ENCODE peak calls at places on chromosomes 5 and 9, in six cellular contexts. J, T, E, U, V and I are unnamed samples. For H3K36me3, the result is how much of the 10 kb centered on the place peaks cover.

GRCh38 chr5:168446987-168447386 is 39.3 kb upstream of the RARS1 start:
- DNase-seq in J (no peak), T (no peak), E (no peak), U (no peak), V (no peak), I (no peak)

GRCh38 chr9:133194597-133194996 is 14.5 kb downstream of the OBP2B start:
- DNase-seq in J (no peak), T (no peak), E (no peak), U (no peak), V (no peak), I (no peak)

GRCh38 chr5:177603631-177604030 is 3.7 kb downstream of the B4GALT7 start:
- DNase-seq in J (no peak), T (no peak), E (no peak), U (no peak), V (no peak), I (no peak)

GRCh38 chr5:138981131-138981530 is 106.0 kb upstream of the LRRTM2 start:
- DNase-seq in J (no peak), T (no peak), E (no peak), U (no peak), V (no peak), I (no peak)

GRCh38 chr9:134337469-134337868 is 11.2 kb downstream of the RXRA start:
- DNase-seq in J (no peak), T (no peak), E (no peak), U (no peak), V (no peak), I (no peak)

GRCh38 chr9:113876806-113877236 is 712 bp downstream of the ZNF618 start:
- DNase-seq in J (no peak), T (peak), E (no peak), U (no peak), V (no peak), I (no peak)

GRCh38 chr9:91567642-91568274 is 144.1 kb upstream of the NFIL3 start:
- DNase-seq in J (no peak), T (no peak), E (no peak), U (no peak), V (no peak), I (no peak)

GRCh38 chr9:34383904-34384303 is 7.2 kb upstream of the MYORG start:
- DNase-seq in J (no peak), T (no peak), E (no peak), U (no peak), V (no peak), I (no peak)

GRCh38 chr9:12923472-12924009 is 148.7 kb downstream of the LURAP1L start:
- DNase-seq in J (no peak), T (no peak), E (no peak), U (no peak), V (no peak), I (no peak)

GRCh38 chr5:14035859-14036440 is 91.5 kb upstream of the DNAH5 start:
- DNase-seq in J (peak), T (no peak), E (peak), U (no peak), V (peak), I (no peak)

GRCh38 chr5:139961435-139962157 is 81.5 kb downstream of the NRG2 start:
- DNase-seq in J (no peak), T (no peak), E (peak), U (no peak), V (no peak), I (no peak)

GRCh38 chr5:106121972-106122605 is 1548.6 kb downstream of the EFNA5 start:
- DNase-seq in J (no peak), T (peak), E (peak), U (no peak), V (no peak), I (peak)

GRCh38 chr5:166509085-166509484 is 1782.4 kb upstream of the WWC1 start:
- DNase-seq in J (no peak), T (peak), E (peak), U (no peak), V (no peak), I (no peak)

GRCh38 chr5:134592141-134592746 is 40.4 kb downstream of the SAR1B start:
- DNase-seq in J (no peak), T (peak), E (peak), U (no peak), V (no peak), I (no peak)

GRCh38 chr5:81971086-81971693 is 633 bp upstream of the ATG10 start:
- DNase-seq in J (no peak), T (peak), E (no peak), U (no peak), V (no peak), I (peak)

GRCh38 chr5:142748568-142749249 is 21.5 kb upstream of the ARHGAP26 start:
- DNase-seq in J (peak), T (peak), E (peak), U (peak), V (peak), I (peak)

GRCh38 chr9:138045541-138046490 is 168.2 kb downstream of the CACNA1B start:
- DNase-seq in J (peak), T (no peak), E (no peak), U (no peak), V (no peak), I (no peak)

GRCh38 chr5:126508962-126509279 is 85.7 kb downstream of the GRAMD2B start:
- DNase-seq in J (no peak), T (peak), E (no peak), U (no peak), V (no peak), I (peak)

GRCh38 chr9:120713257-120714087 is 798 bp downstream of the MEGF9 start:
- DNase-seq in J (no peak), T (no peak), E (no peak), U (no peak), V (no peak), I (peak)

GRCh38 chr5:126742425-126742824 is 34.5 kb upstream of the LMNB1 start:
- DNase-seq in J (no peak), T (no peak), E (peak), U (no peak), V (no peak), I (no peak)

GRCh38 chr5:147560982-147561381 is 51.1 kb upstream of the DPYSL3 start:
- DNase-seq in J (peak), T (no peak), E (peak), U (no peak), V (no peak), I (no peak)

GRCh38 chr5:133401731-133402347 is 210.5 kb downstream of the FSTL4 start:
- DNase-seq in J (no peak), T (no peak), E (no peak), U (no peak), V (no peak), I (no peak)

GRCh38 chr5:61397238-61397637 is 65.2 kb downstream of the ZSWIM6 start:
- DNase-seq in J (no peak), T (no peak), E (no peak), U (no peak), V (no peak), I (no peak)

GRCh38 chr5:109907189-109907588 is 217.5 kb downstream of the MAN2A1 start:
- DNase-seq in J (no peak), T (no peak), E (peak), U (no peak), V (no peak), I (no peak)

GRCh38 chr9:106980551-106981101 is 117.7 kb downstream of the ZNF462 start:
- DNase-seq in J (no peak), T (peak), E (no peak), U (no peak), V (no peak), I (no peak)

GRCh38 chr5:127418378-127418777 is 99.1 kb upstream of the PRRC1 start:
- DNase-seq in J (no peak), T (no peak), E (no peak), U (no peak), V (no peak), I (no peak)

GRCh38 chr5:80190960-80191359 is 64.9 kb downstream of the SERINC5 start:
- DNase-seq in J (no peak), T (peak), E (no peak), U (no peak), V (no peak), I (no peak)

GRCh38 chr5:60395712-60396329 is 304.1 kb downstream of the DEPDC1B start:
- DNase-seq in J (no peak), T (no peak), E (peak), U (no peak), V (no peak), I (no peak)

GRCh38 chr5:62199792-62200716 is 106.0 kb upstream of the KIF2A start:
- DNase-seq in J (no peak), T (no peak), E (no peak), U (no peak), V (no peak), I (no peak)

GRCh38 chr5:34564706-34565235 is 91.4 kb upstream of the RAI14 start:
- DNase-seq in J (no peak), T (no peak), E (no peak), U (no peak), V (no peak), I (no peak)

GRCh38 chr5:91024727-91025126 is 358.4 kb downstream of the ARRDC3 start:
- DNase-seq in J (no peak), T (no peak), E (no peak), U (no peak), V (no peak), I (no peak)

GRCh38 chr5:171867786-171868185 is 82.2 kb downstream of the SMIM23 start:
- DNase-seq in J (no peak), T (no peak), E (no peak), U (no peak), V (no peak), I (no peak)

GRCh38 chr5:83467315-83468044 is 4.1 kb upstream of the VCAN start:
- DNase-seq in J (no peak), T (no peak), E (peak), U (no peak), V (no peak), I (no peak)

GRCh38 chr5:127705120-127705892 is 2.1 kb downstream of the CCDC192 start:
- DNase-seq in J (no peak), T (no peak), E (peak), U (no peak), V (no peak), I (no peak)

GRCh38 chr9:116692619-116693018 is 5.5 kb downstream of the TRIM32 start:
- DNase-seq in J (no peak), T (peak), E (no peak), U (no peak), V (no peak), I (no peak)

GRCh38 chr5:65126192-65126591 is 355.5 kb downstream of the ADAMTS6 start:
- DNase-seq in J (no peak), T (no peak), E (no peak), U (no peak), V (no peak), I (no peak)

GRCh38 chr9:122005597-122005996 is 87.5 kb downstream of the TTLL11 start:
- DNase-seq in J (no peak), T (no peak), E (peak), U (no peak), V (no peak), I (no peak)

DNA sequence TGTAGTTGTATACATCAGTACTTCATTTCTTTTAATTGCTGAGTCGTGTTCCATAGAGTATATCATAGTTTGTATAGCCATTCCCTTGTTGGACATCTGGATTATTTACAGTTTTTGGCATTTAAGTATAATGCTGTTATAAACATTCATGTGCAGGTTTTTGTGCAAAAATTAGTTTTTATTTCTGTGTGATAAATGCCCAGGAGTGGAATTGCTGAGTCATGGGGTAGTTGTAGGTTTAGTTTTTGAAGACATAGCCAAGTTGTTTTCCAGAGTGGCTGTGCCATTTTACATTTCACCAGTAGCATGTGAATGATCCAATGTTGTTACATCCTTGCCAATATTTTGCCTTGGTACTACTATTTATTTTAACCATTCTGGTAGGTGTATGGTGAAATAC is 12.5 kb downstream of the ZNF354B start:
- DNase-seq in J (no peak), T (no peak), E (no peak), U (no peak), V (no peak), I (no peak)
- H3K36me3 ChIP-seq in J (under half), T (half or more), E (under half), U (half or more), V (under half), I (half or more)

GRCh38 chr9:92647671-92648446 is 22.1 kb downstream of the IPPK start:
- DNase-seq in J (no peak), T (no peak), E (no peak), U (no peak), V (no peak), I (no peak)
- H3K36me3 ChIP-seq in J (under half), T (half or more), E (under half), U (half or more), V (under half), I (half or more)

GRCh38 chr9:95457769-95458168 is 59.0 kb downstream of the PTCH1 start:
- DNase-seq in J (no peak), T (no peak), E (no peak), U (no peak), V (no peak), I (no peak)
- H3K36me3 ChIP-seq in J (under half), T (half or more), E (under half), U (under half), V (under half), I (under half)

GRCh38 chr5:4977421-4977820 is 162.7 kb upstream of the ADAMTS16 start:
- DNase-seq in J (no peak), T (no peak), E (no peak), U (no peak), V (no peak), I (no peak)
- H3K36me3 ChIP-seq in J (under half), T (under half), E (under half), U (under half), V (under half), I (under half)

GRCh38 chr5:43699910-43700309 is 96.9 kb downstream of the NNT start:
- DNase-seq in J (no peak), T (no peak), E (no peak), U (no peak), V (no peak), I (no peak)
- H3K36me3 ChIP-seq in J (under half), T (under half), E (under half), U (under half), V (under half), I (half or more)

DNA sequence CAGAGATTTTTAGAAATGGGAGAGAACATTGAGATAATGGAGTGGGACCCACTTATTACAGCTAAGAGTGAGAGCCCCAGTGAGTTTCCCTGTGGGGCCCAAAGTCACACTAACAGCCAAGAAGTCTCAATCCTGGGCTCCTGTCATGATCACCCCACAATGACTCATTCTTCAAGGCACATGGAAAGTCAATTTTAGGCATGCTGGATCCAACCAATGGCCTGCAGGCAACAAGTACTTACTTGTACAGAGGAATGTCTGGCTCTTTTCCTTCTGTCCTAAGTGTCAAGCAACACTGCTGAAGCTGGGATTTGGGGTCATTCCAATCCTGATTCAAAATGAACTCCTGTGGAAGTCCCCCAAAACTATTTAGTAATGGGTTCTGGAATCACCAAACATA is 123.1 kb downstream of the DROSHA start:
- DNase-seq in J (peak), T (no peak), E (peak), U (no peak), V (peak), I (no peak)
- H3K36me3 ChIP-seq in J (under half), T (half or more), E (under half), U (under half), V (under half), I (half or more)